ENCODE peak calls at places on chromosome 7, in five cellular contexts. Z is GM19239; I is AG09309; Y is osteoblast; M is naive thymus-derived CD8-positive, alpha-beta T cell. D is an unnamed sample.

GRCh38 chr7:34162017-34162565 is 256.8 kb downstream of the BMPER start:
- DNase-seq in M (no peak), I (no peak), Z (no peak), Y (peak), D (no peak)

GRCh38 chr7:80659120-80660055 is 20.9 kb downstream of the CD36 start:
- DNase-seq in Z (no peak), M (no peak), Y (peak), I (no peak), D (no peak)

GRCh38 chr7:3106353-3106752 is 62.7 kb upstream of the CARD11 start:
- DNase-seq in Z (no peak), I (no peak), Y (no peak), M (no peak), D (no peak)

GRCh38 chr7:713488-714230 is 12.8 kb upstream of the DNAAF5 start:
- DNase-seq in Z (no peak), I (no peak), M (no peak), Y (no peak), D (no peak)

GRCh38 chr7:66016131-66016461 is 34.1 kb upstream of the GUSB start:
- DNase-seq in M (no peak), Z (no peak), Y (peak), I (no peak), D (peak)

GRCh38 chr7:121020652-121021051 is 32.1 kb downstream of the CPED1 start:
- DNase-seq in Y (no peak), Z (no peak), M (no peak), I (peak), D (no peak)

GRCh38 chr7:111092406-111093160 is 1.7 kb downstream of the LRRN3 start:
- DNase-seq in Z (no peak), Y (no peak), M (no peak), I (no peak), D (peak)

GRCh38 chr7:2260820-2261219 is 18.8 kb downstream of the NUDT1 start:
- DNase-seq in Y (peak), Z (no peak), I (no peak), M (no peak), D (peak)

GRCh38 chr7:94561841-94562514 is 52.4 kb downstream of the CASD1 start:
- DNase-seq in Z (no peak), Y (no peak), I (no peak), M (no peak), D (no peak)

GRCh38 chr7:5997210-5997808 is 11.5 kb downstream of the PMS2 start:
- DNase-seq in I (no peak), M (peak), Z (no peak), Y (peak), D (peak)

GRCh38 chr7:47039089-47039648 is 542.7 kb downstream of the TNS3 start:
- DNase-seq in M (no peak), Z (no peak), Y (no peak), I (no peak), D (no peak)

GRCh38 chr7:90033850-90034249 is 120.4 kb upstream of the STEAP1 start:
- DNase-seq in M (no peak), I (no peak), Y (no peak), Z (no peak), D (no peak)

GRCh38 chr7:35707422-35707821 is 12.5 kb upstream of the HERPUD2 start:
- DNase-seq in M (no peak), I (peak), Y (no peak), Z (no peak), D (no peak)

GRCh38 chr7:3787717-3788311 is 486.8 kb downstream of the SDK1 start:
- DNase-seq in I (no peak), Y (no peak), Z (no peak), M (no peak), D (no peak)

GRCh38 chr7:70640266-70640833 is 491.6 kb upstream of the GALNT17 start:
- DNase-seq in M (no peak), Y (peak), I (peak), Z (no peak), D (no peak)

GRCh38 chr7:25720427-25720826 is 431.6 kb upstream of the NFE2L3 start:
- DNase-seq in M (no peak), I (no peak), Y (no peak), Z (no peak), D (peak)

GRCh38 chr7:76300210-76300731 is 2.2 kb upstream of the HSPB1 start:
- DNase-seq in Y (peak), M (no peak), I (no peak), Z (no peak), D (peak)

GRCh38 chr7:26305048-26305868 is 13.6 kb downstream of the SNX10 start:
- DNase-seq in M (peak), Y (no peak), Z (peak), I (no peak), D (no peak)

GRCh38 chr7:109190766-109191165 is 621.1 kb downstream of the DNAJB9 start:
- DNase-seq in M (no peak), Y (no peak), Z (no peak), I (no peak), D (no peak)

GRCh38 chr7:29866490-29866930 is 60.2 kb downstream of the WIPF3 start:
- DNase-seq in Z (no peak), Y (no peak), M (no peak), I (no peak), D (no peak)

GRCh38 chr7:119935418-119936025 is 337.5 kb upstream of the KCND2 start:
- DNase-seq in I (no peak), Z (no peak), Y (no peak), M (no peak), D (peak)

GRCh38 chr7:134298902-134299683 is 17.6 kb downstream of the SLC35B4 start:
- DNase-seq in I (no peak), M (no peak), Z (no peak), Y (no peak), D (no peak)

GRCh38 chr7:138705122-138705521 is 4.0 kb upstream of the SVOPL start:
- DNase-seq in M (no peak), Z (no peak), I (no peak), Y (no peak), D (no peak)

GRCh38 chr7:131027287-131027773 is 293.3 kb upstream of the KLF14 start:
- DNase-seq in I (peak), M (no peak), Z (no peak), Y (peak), D (peak)

GRCh38 chr7:155365146-155365874 is 67.6 kb downstream of the INSIG1 start:
- DNase-seq in I (no peak), Y (no peak), Z (no peak), M (no peak), D (peak)